ENCODE peak calls at places on chromosome 4, in seven cellular contexts. N is amniotic epithelial cell; R is activated T-cell treated with anti-CD3 and anti-CD28 coated beads, Interleukin-2, amount 50 U/mL, for 72 hours; L is GM12892; M is HFFc6; O is omental fat pad; T is fibroblast of mammary gland. Y is an unnamed sample.

GRCh38 chr4:54386693-54387092 is 157.6 kb downstream of the PDGFRA start:
- DNase-seq in N (no peak), R (no peak), L (no peak), M (no peak), O (no peak), T (no peak), Y (no peak)

GRCh38 chr4:183443609-183444148 is 757 bp upstream of the CDKN2AIP start:
- DNase-seq in N (peak; percentile 52), R (peak; percentile 42), L (no peak), M (peak; percentile 38), O (no peak), T (no peak), Y (peak; percentile 24)

GRCh38 chr4:104878936-104879335 is 267.7 kb upstream of the TET2 start:
- DNase-seq in N (no peak), R (no peak), L (no peak), M (no peak), O (no peak), T (no peak), Y (no peak)

GRCh38 chr4:10123227-10124101 is 6.9 kb upstream of the WDR1 start:
- DNase-seq in N (peak; percentile 29), R (peak; percentile 31), L (no peak), M (no peak), O (no peak), T (peak; percentile 16), Y (no peak)

GRCh38 chr4:87802858-87803257 is 3.5 kb downstream of the IBSP start:
- DNase-seq in N (no peak), R (no peak), L (no peak), M (no peak), O (no peak), T (no peak), Y (no peak)

GRCh38 chr4:188242041-188242440 is 102.8 kb downstream of the TRIML1 start:
- DNase-seq in N (no peak), R (no peak), L (no peak), M (no peak), O (no peak), T (no peak), Y (no peak)

GRCh38 chr4:141255016-141255415 is 34.3 kb downstream of the ZNF330 start:
- DNase-seq in N (no peak), R (no peak), L (no peak), M (peak; percentile 36), O (no peak), T (peak; percentile 35), Y (no peak)

GRCh38 chr4:128776794-128777216 is 32.7 kb upstream of the JADE1 start:
- DNase-seq in N (peak; percentile 92), R (no peak), L (no peak), M (peak; percentile 91), O (peak; percentile 51), T (peak; percentile 89), Y (no peak)

GRCh38 chr4:136643416-136643815 is 888.9 kb downstream of the PCDH18 start:
- DNase-seq in N (no peak), R (no peak), L (no peak), M (no peak), O (no peak), T (no peak), Y (no peak)

GRCh38 chr4:5409980-5410618 is 298.3 kb downstream of the EVC2 start:
- DNase-seq in N (no peak), R (no peak), L (no peak), M (no peak), O (no peak), T (no peak), Y (no peak)

GRCh38 chr4:142406051-142406549 is 440.0 kb downstream of the INPP4B start:
- DNase-seq in N (peak; percentile 45), R (no peak), L (no peak), M (no peak), O (no peak), T (no peak), Y (no peak)

GRCh38 chr4:139734875-139735380 is 69.3 kb downstream of the MGST2 start:
- DNase-seq in N (peak; percentile 83), R (peak; percentile 75), L (peak; percentile 52), M (peak; percentile 60), O (peak; percentile 60), T (peak; percentile 48), Y (peak; percentile 74)

GRCh38 chr4:140144050-140144449 is 9.9 kb downstream of the MAML3 start:
- DNase-seq in N (no peak), R (no peak), L (no peak), M (no peak), O (no peak), T (no peak), Y (no peak)

GRCh38 chr4:932713-933070 is 432 bp downstream of the TMEM175 start:
- DNase-seq in N (peak; percentile 12), R (no peak), L (no peak), M (no peak), O (no peak), T (no peak), Y (no peak)

GRCh38 chr4:25654971-25655963 is at the start of gene SLC34A2:
- DNase-seq in N (no peak), R (no peak), L (no peak), M (no peak), O (no peak), T (no peak), Y (no peak)

GRCh38 chr4:76293705-76294274 is 12.7 kb upstream of the STBD1 start:
- DNase-seq in N (peak; percentile 40), R (no peak), L (no peak), M (no peak), O (no peak), T (peak; percentile 25), Y (no peak)

GRCh38 chr4:135186002-135186401 is 984.4 kb upstream of the PABPC4L start:
- DNase-seq in N (no peak), R (no peak), L (no peak), M (no peak), O (no peak), T (no peak), Y (no peak)

GRCh38 chr4:77308843-77309242 is 151.8 kb downstream of the CCNG2 start:
- DNase-seq in N (peak; percentile 25), R (no peak), L (peak; percentile 18), M (peak; percentile 33), O (no peak), T (peak; percentile 41), Y (no peak)

GRCh38 chr4:2818351-2818939 is 25.2 kb upstream of the ADD1 start:
- DNase-seq in N (no peak), R (peak; percentile 29), L (no peak), M (no peak), O (no peak), T (no peak), Y (no peak)

GRCh38 chr4:175998782-175999181 is 66.9 kb upstream of the WDR17 start:
- DNase-seq in N (peak; percentile 6), R (no peak), L (no peak), M (no peak), O (no peak), T (no peak), Y (no peak)

GRCh38 chr4:1022739-1023066 is 11.3 kb downstream of the FGFRL1 start:
- DNase-seq in N (no peak), R (no peak), L (no peak), M (no peak), O (no peak), T (no peak), Y (no peak)

GRCh38 chr4:42341518-42342026 is 55.7 kb upstream of the SHISA3 start:
- DNase-seq in N (no peak), R (no peak), L (no peak), M (no peak), O (no peak), T (peak; percentile 42), Y (no peak)

GRCh38 chr4:183146478-183146877 is 47.4 kb downstream of the WWC2 start:
- DNase-seq in N (no peak), R (no peak), L (no peak), M (no peak), O (no peak), T (no peak), Y (no peak)

GRCh38 chr4:128863314-128864075 is 54.0 kb downstream of the JADE1 start:
- DNase-seq in N (peak; percentile 69), R (peak; percentile 48), L (no peak), M (peak; percentile 62), O (peak; percentile 61), T (peak; percentile 81), Y (peak; percentile 72)

GRCh38 chr4:181548873-181549541 is 694.2 kb upstream of the TENM3 start:
- DNase-seq in N (peak; percentile 45), R (no peak), L (no peak), M (peak; percentile 47), O (no peak), T (peak; percentile 96), Y (no peak)

GRCh38 chr4:168877407-168877778 is 132.7 kb downstream of the CBR4 start:
- DNase-seq in N (no peak), R (no peak), L (no peak), M (no peak), O (no peak), T (no peak), Y (peak; percentile 15)

GRCh38 chr4:3388461-3389185 is 53.1 kb upstream of the HGFAC start:
- DNase-seq in N (peak; percentile 47), R (no peak), L (no peak), M (peak; percentile 84), O (no peak), T (peak; percentile 77), Y (no peak)

GRCh38 chr4:26558166-26558895 is 25.6 kb upstream of the TBC1D19 start:
- DNase-seq in N (peak; percentile 35), R (no peak), L (no peak), M (no peak), O (no peak), T (peak; percentile 12), Y (no peak)

GRCh38 chr4:10096201-10096975 is 20.2 kb downstream of the WDR1 start:
- DNase-seq in N (peak; percentile 88), R (peak; percentile 89), L (peak; percentile 45), M (peak; percentile 93), O (peak; percentile 62), T (peak; percentile 94), Y (peak; percentile 46)

GRCh38 chr4:85812776-85813175 is 337.8 kb downstream of the ARHGAP24 start:
- DNase-seq in N (no peak), R (no peak), L (no peak), M (no peak), O (no peak), T (peak; percentile 28), Y (no peak)

GRCh38 chr4:94181815-94182214 is 25.9 kb upstream of the SMARCAD1 start:
- DNase-seq in N (no peak), R (no peak), L (no peak), M (no peak), O (no peak), T (no peak), Y (no peak)

GRCh38 chr4:15376145-15376544 is 51.7 kb upstream of the C1QTNF7 start:
- DNase-seq in N (no peak), R (no peak), L (no peak), M (no peak), O (no peak), T (no peak), Y (no peak)

GRCh38 chr4:111398906-111399330 is 746.3 kb upstream of the FAM241A start:
- DNase-seq in N (peak; percentile 35), R (no peak), L (no peak), M (no peak), O (no peak), T (peak; percentile 70), Y (no peak)

GRCh38 chr4:186021461-186022167 is 47.3 kb upstream of the TLR3 start:
- DNase-seq in N (peak; percentile 27), R (no peak), L (no peak), M (no peak), O (no peak), T (peak; percentile 41), Y (no peak)

GRCh38 chr4:7335363-7336066 is 99.2 kb downstream of the PSAPL1 start:
- DNase-seq in N (peak; percentile 3), R (peak; percentile 52), L (peak; percentile 80), M (no peak), O (no peak), T (no peak), Y (peak; percentile 43)

GRCh38 chr4:80201326-80202151 is 4.2 kb downstream of the PRDM8 start:
- DNase-seq in N (no peak), R (peak; percentile 68), L (no peak), M (peak; percentile 62), O (peak; percentile 57), T (peak; percentile 55), Y (no peak)

GRCh38 chr4:85825937-85826678 is 351.2 kb downstream of the ARHGAP24 start:
- DNase-seq in N (peak; percentile 81), R (no peak), L (no peak), M (peak; percentile 83), O (no peak), T (peak; percentile 45), Y (no peak)

GRCh38 chr4:145177906-145178538 is 2.4 kb downstream of the OTUD4 start:
- DNase-seq in N (peak; percentile 26), R (no peak), L (no peak), M (no peak), O (no peak), T (peak; percentile 51), Y (peak; percentile 13)

Y was measured in tibial nerve.